ENCODE peak calls at places on chromosomes 4 and X, in six cellular contexts. One of them, this sample, is unnamed.

GRCh38 chr4:94871644-94872305 is 114.0 kb downstream of the BMPR1B start:
- DNase-seq in heart right ventricle: no peak
- DNase-seq in tibial artery: no peak
- DNase-seq in left ventricle myocardium inferior: no peak
- DNase-seq in choroid plexus epithelial cell: peak
- DNase-seq in fibroblast of pulmonary artery: no peak
- DNase-seq in this sample: no peak

GRCh38 chr4:926538-926937 is 5.6 kb downstream of the GAK start:
- DNase-seq in heart right ventricle: no peak
- DNase-seq in tibial artery: peak
- DNase-seq in left ventricle myocardium inferior: no peak
- DNase-seq in choroid plexus epithelial cell: no peak
- DNase-seq in fibroblast of pulmonary artery: peak
- DNase-seq in this sample: peak

GRCh38 chrX:45266456-45266855 is 65.8 kb upstream of the DIPK2B start:
- DNase-seq in heart right ventricle: no peak
- DNase-seq in tibial artery: no peak
- DNase-seq in left ventricle myocardium inferior: no peak
- DNase-seq in choroid plexus epithelial cell: no peak
- DNase-seq in fibroblast of pulmonary artery: no peak
- DNase-seq in this sample: no peak

GRCh38 chr4:143559757-143560147 is 46.2 kb downstream of the SMARCA5 start:
- DNase-seq in heart right ventricle: no peak
- DNase-seq in tibial artery: no peak
- DNase-seq in left ventricle myocardium inferior: no peak
- DNase-seq in choroid plexus epithelial cell: no peak
- DNase-seq in fibroblast of pulmonary artery: no peak
- DNase-seq in this sample: no peak

GRCh38 chr4:89913623-89914022 is 19.0 kb downstream of the MMRN1 start:
- DNase-seq in heart right ventricle: no peak
- DNase-seq in tibial artery: no peak
- DNase-seq in left ventricle myocardium inferior: no peak
- DNase-seq in choroid plexus epithelial cell: no peak
- DNase-seq in fibroblast of pulmonary artery: no peak
- DNase-seq in this sample: no peak

GRCh38 chr4:10606483-10607155 is 77.9 kb downstream of the CLNK start:
- DNase-seq in heart right ventricle: no peak
- DNase-seq in tibial artery: no peak
- DNase-seq in left ventricle myocardium inferior: no peak
- DNase-seq in choroid plexus epithelial cell: no peak
- DNase-seq in fibroblast of pulmonary artery: no peak
- DNase-seq in this sample: no peak

GRCh38 chr4:2829321-2829932 is 14.2 kb upstream of the ADD1 start:
- DNase-seq in heart right ventricle: no peak
- DNase-seq in tibial artery: peak
- DNase-seq in left ventricle myocardium inferior: peak
- DNase-seq in choroid plexus epithelial cell: no peak
- DNase-seq in fibroblast of pulmonary artery: no peak
- DNase-seq in this sample: no peak

GRCh38 chr4:189809885-189810284 is 130.8 kb upstream of the FRG1 start:
- DNase-seq in heart right ventricle: no peak
- DNase-seq in tibial artery: no peak
- DNase-seq in left ventricle myocardium inferior: no peak
- DNase-seq in choroid plexus epithelial cell: no peak
- DNase-seq in fibroblast of pulmonary artery: no peak
- DNase-seq in this sample: no peak

GRCh38 chrX:155662297-155662696 is 49.5 kb upstream of the TMLHE start:
- DNase-seq in heart right ventricle: no peak
- DNase-seq in tibial artery: no peak
- DNase-seq in left ventricle myocardium inferior: no peak
- DNase-seq in choroid plexus epithelial cell: peak
- DNase-seq in fibroblast of pulmonary artery: peak
- DNase-seq in this sample: peak

GRCh38 chr4:16116019-16116418 is 32.2 kb upstream of the PROM1 start:
- DNase-seq in heart right ventricle: no peak
- DNase-seq in tibial artery: no peak
- DNase-seq in left ventricle myocardium inferior: no peak
- DNase-seq in choroid plexus epithelial cell: no peak
- DNase-seq in fibroblast of pulmonary artery: no peak
- DNase-seq in this sample: no peak

GRCh38 chrX:110156167-110156754 is 153.3 kb downstream of the TMEM164 start:
- DNase-seq in heart right ventricle: no peak
- DNase-seq in tibial artery: no peak
- DNase-seq in left ventricle myocardium inferior: no peak
- DNase-seq in choroid plexus epithelial cell: peak
- DNase-seq in fibroblast of pulmonary artery: no peak
- DNase-seq in this sample: peak

GRCh38 chr4:156805696-156806095 is 165.9 kb downstream of the PDGFC start:
- DNase-seq in heart right ventricle: no peak
- DNase-seq in tibial artery: no peak
- DNase-seq in left ventricle myocardium inferior: no peak
- DNase-seq in choroid plexus epithelial cell: peak
- DNase-seq in fibroblast of pulmonary artery: no peak
- DNase-seq in this sample: no peak
- H3K4me3 ChIP-seq in heart right ventricle: no peak
- H3K4me3 ChIP-seq in tibial artery: no peak
- H3K4me3 ChIP-seq in left ventricle myocardium inferior: no peak
- H3K4me3 ChIP-seq in choroid plexus epithelial cell: no peak
- H3K4me3 ChIP-seq in fibroblast of pulmonary artery: no peak
- H3K4me3 ChIP-seq in this sample: no peak

GRCh38 chr4:42397635-42398447 is 553 bp downstream of the SHISA3 start:
- DNase-seq in heart right ventricle: no peak
- DNase-seq in tibial artery: no peak
- DNase-seq in left ventricle myocardium inferior: peak
- DNase-seq in choroid plexus epithelial cell: no peak
- DNase-seq in fibroblast of pulmonary artery: peak
- DNase-seq in this sample: peak

GRCh38 chr4:42398448-42399355 is 1.4 kb downstream of the SHISA3 start:
- DNase-seq in heart right ventricle: no peak
- DNase-seq in tibial artery: no peak
- DNase-seq in left ventricle myocardium inferior: peak
- DNase-seq in choroid plexus epithelial cell: no peak
- DNase-seq in fibroblast of pulmonary artery: no peak
- DNase-seq in this sample: peak

GRCh38 chr4:42397256-42397634 is at the start of gene SHISA3:
- DNase-seq in heart right ventricle: peak
- DNase-seq in tibial artery: no peak
- DNase-seq in left ventricle myocardium inferior: peak
- DNase-seq in choroid plexus epithelial cell: no peak
- DNase-seq in fibroblast of pulmonary artery: peak
- DNase-seq in this sample: peak

GRCh38 chr4:42401171-42401570 is 3.9 kb downstream of the SHISA3 start:
- DNase-seq in heart right ventricle: no peak
- DNase-seq in tibial artery: no peak
- DNase-seq in left ventricle myocardium inferior: no peak
- DNase-seq in choroid plexus epithelial cell: no peak
- DNase-seq in fibroblast of pulmonary artery: no peak
- DNase-seq in this sample: peak

GRCh38 chr4:42399393-42399792 is 2.1 kb downstream of the SHISA3 start:
- DNase-seq in heart right ventricle: no peak
- DNase-seq in tibial artery: no peak
- DNase-seq in left ventricle myocardium inferior: no peak
- DNase-seq in choroid plexus epithelial cell: no peak
- DNase-seq in fibroblast of pulmonary artery: no peak
- DNase-seq in this sample: peak
- H3K4me3 ChIP-seq in heart right ventricle: peak
- H3K4me3 ChIP-seq in tibial artery: peak
- H3K4me3 ChIP-seq in left ventricle myocardium inferior: peak
- H3K4me3 ChIP-seq in choroid plexus epithelial cell: no peak
- H3K4me3 ChIP-seq in fibroblast of pulmonary artery: peak
- H3K4me3 ChIP-seq in this sample: no peak

DNA sequence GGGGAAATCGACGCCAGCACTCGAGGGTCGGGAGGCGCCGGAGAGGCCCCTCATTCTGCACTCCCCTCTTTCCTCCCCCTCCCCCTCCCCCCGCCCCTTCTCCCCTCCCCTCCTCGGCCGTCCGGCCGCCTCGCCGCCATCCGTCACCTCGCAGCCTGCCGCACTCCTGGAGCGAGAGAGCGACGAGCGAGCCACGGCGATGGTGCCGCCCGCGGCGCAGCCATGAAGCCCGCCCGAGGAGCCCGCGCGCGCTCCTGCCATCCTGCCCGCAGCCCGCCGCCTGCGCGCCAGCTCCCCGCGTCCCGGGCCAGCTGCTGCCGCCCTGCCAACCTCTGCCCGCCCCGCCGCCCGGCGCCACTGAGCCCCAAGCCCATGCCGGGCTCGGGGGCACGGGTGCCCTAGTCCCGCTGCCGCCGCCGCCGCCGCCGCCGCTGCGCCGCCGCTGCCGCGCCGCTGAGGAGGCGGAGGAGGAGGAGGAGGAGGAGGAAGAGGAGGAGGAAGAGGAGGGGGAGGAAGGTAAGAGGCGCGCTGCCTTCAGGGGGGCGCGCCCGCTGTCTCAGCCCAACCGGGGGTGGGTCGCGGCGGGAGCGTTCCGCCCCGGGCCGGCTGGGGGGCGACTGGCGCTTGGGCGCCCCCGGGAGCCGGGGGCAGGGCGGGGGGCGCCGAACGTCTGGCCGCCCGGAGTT is at the start of gene FRMPD3:
- DNase-seq in heart right ventricle: no peak
- DNase-seq in tibial artery: no peak
- DNase-seq in left ventricle myocardium inferior: no peak
- DNase-seq in choroid plexus epithelial cell: no peak
- DNase-seq in fibroblast of pulmonary artery: no peak
- DNase-seq in this sample: no peak
- H3K4me3 ChIP-seq in heart right ventricle: peak
- H3K4me3 ChIP-seq in tibial artery: peak
- H3K4me3 ChIP-seq in left ventricle myocardium inferior: peak
- H3K4me3 ChIP-seq in choroid plexus epithelial cell: peak
- H3K4me3 ChIP-seq in fibroblast of pulmonary artery: peak
- H3K4me3 ChIP-seq in this sample: peak

GRCh38 chr4:24801136-24801855 is 5.9 kb downstream of the SOD3 start:
- DNase-seq in heart right ventricle: peak
- DNase-seq in tibial artery: no peak
- DNase-seq in left ventricle myocardium inferior: no peak
- DNase-seq in choroid plexus epithelial cell: no peak
- DNase-seq in fibroblast of pulmonary artery: no peak
- DNase-seq in this sample: no peak
- H3K4me3 ChIP-seq in heart right ventricle: peak
- H3K4me3 ChIP-seq in tibial artery: no peak
- H3K4me3 ChIP-seq in left ventricle myocardium inferior: peak
- H3K4me3 ChIP-seq in choroid plexus epithelial cell: no peak
- H3K4me3 ChIP-seq in fibroblast of pulmonary artery: no peak
- H3K4me3 ChIP-seq in this sample: no peak

GRCh38 chr4:7460591-7460990 is 25.9 kb upstream of the PSAPL1 start:
- DNase-seq in heart right ventricle: peak
- DNase-seq in tibial artery: no peak
- DNase-seq in left ventricle myocardium inferior: no peak
- DNase-seq in choroid plexus epithelial cell: peak
- DNase-seq in fibroblast of pulmonary artery: no peak
- DNase-seq in this sample: no peak
- H3K4me3 ChIP-seq in heart right ventricle: no peak
- H3K4me3 ChIP-seq in tibial artery: no peak
- H3K4me3 ChIP-seq in left ventricle myocardium inferior: no peak
- H3K4me3 ChIP-seq in choroid plexus epithelial cell: no peak
- H3K4me3 ChIP-seq in fibroblast of pulmonary artery: no peak
- H3K4me3 ChIP-seq in this sample: no peak

GRCh38 chrX:153307546-153308175 is 13.9 kb downstream of the PNMA6F start:
- DNase-seq in heart right ventricle: no peak
- DNase-seq in tibial artery: no peak
- DNase-seq in left ventricle myocardium inferior: no peak
- DNase-seq in choroid plexus epithelial cell: peak
- DNase-seq in fibroblast of pulmonary artery: peak
- DNase-seq in this sample: no peak
- H3K4me3 ChIP-seq in heart right ventricle: no peak
- H3K4me3 ChIP-seq in tibial artery: no peak
- H3K4me3 ChIP-seq in left ventricle myocardium inferior: no peak
- H3K4me3 ChIP-seq in choroid plexus epithelial cell: no peak
- H3K4me3 ChIP-seq in fibroblast of pulmonary artery: no peak
- H3K4me3 ChIP-seq in this sample: no peak

DNA sequence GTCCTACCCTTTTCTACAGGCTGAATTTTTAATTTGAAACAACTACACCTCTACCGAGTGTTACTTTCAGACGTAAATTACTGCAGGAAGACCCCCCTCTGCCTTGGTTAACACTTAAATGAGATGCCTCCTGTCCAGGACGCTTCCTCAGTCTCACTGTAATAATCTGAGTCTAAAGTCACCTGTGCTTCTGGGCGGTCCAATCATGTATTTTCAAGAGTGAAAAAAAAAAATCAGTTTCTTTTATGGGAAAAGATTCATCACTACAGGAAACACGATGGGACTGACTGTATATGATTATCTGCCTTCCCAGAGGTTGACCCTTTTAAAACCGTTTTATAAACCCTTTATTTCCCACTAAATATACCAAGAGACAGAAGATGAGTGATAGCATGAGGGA is 776 bp downstream of the RBM47 start:
- DNase-seq in heart right ventricle: no peak
- DNase-seq in tibial artery: no peak
- DNase-seq in left ventricle myocardium inferior: no peak
- DNase-seq in choroid plexus epithelial cell: no peak
- DNase-seq in fibroblast of pulmonary artery: no peak
- DNase-seq in this sample: peak
- H3K4me3 ChIP-seq in heart right ventricle: peak
- H3K4me3 ChIP-seq in tibial artery: peak
- H3K4me3 ChIP-seq in left ventricle myocardium inferior: peak
- H3K4me3 ChIP-seq in choroid plexus epithelial cell: peak
- H3K4me3 ChIP-seq in fibroblast of pulmonary artery: peak
- H3K4me3 ChIP-seq in this sample: no peak

GRCh38 chr4:39362827-39363226 is 3.3 kb downstream of the RFC1 start:
- DNase-seq in heart right ventricle: no peak
- DNase-seq in tibial artery: no peak
- DNase-seq in left ventricle myocardium inferior: no peak
- DNase-seq in choroid plexus epithelial cell: peak
- DNase-seq in fibroblast of pulmonary artery: no peak
- DNase-seq in this sample: no peak
- H3K4me3 ChIP-seq in heart right ventricle: no peak
- H3K4me3 ChIP-seq in tibial artery: no peak
- H3K4me3 ChIP-seq in left ventricle myocardium inferior: no peak
- H3K4me3 ChIP-seq in choroid plexus epithelial cell: no peak
- H3K4me3 ChIP-seq in fibroblast of pulmonary artery: no peak
- H3K4me3 ChIP-seq in this sample: no peak

This sample was measured in small intestine.